ENCODE peak calls at places on chromosomes 3 and 15, in five cellular contexts. L is upper lobe of right lung, M is endothelial cell, P is astrocyte of the cerebellum, U is RWPE1. Q is an unnamed sample.

GRCh38 chr3:134601539-134602439 is 49.0 kb downstream of the KY start:
- DNase-seq in L (no peak), M (peak), P (no peak), U (no peak), Q (no peak)

GRCh38 chr15:37824717-37825382 is 109.6 kb upstream of the TMCO5A start:
- DNase-seq in L (no peak), M (no peak), P (peak), U (peak), Q (no peak)

GRCh38 chr3:125202197-125202596 is 10.4 kb downstream of the SLC12A8 start:
- DNase-seq in L (no peak), M (no peak), P (no peak), U (no peak), Q (no peak)

GRCh38 chr15:75131269-75131643 is 70.4 kb upstream of the C15orf39 start:
- DNase-seq in L (no peak), M (no peak), P (no peak), U (no peak), Q (no peak)

GRCh38 chr3:16060358-16060852 is 114.1 kb upstream of the GALNT15 start:
- DNase-seq in L (no peak), M (peak), P (peak), U (peak), Q (no peak)

GRCh38 chr15:68817304-68818087 is 3.2 kb downstream of the ANP32A start:
- DNase-seq in L (peak), M (peak), P (no peak), U (peak), Q (no peak)

GRCh38 chr15:94081829-94082228 is 149.5 kb upstream of the MCTP2 start:
- DNase-seq in L (no peak), M (no peak), P (no peak), U (no peak), Q (no peak)

GRCh38 chr3:139456391-139456790 is 19.9 kb downstream of the RBP2 start:
- DNase-seq in L (no peak), M (no peak), P (no peak), U (no peak), Q (no peak)

GRCh38 chr3:45109736-45110135 is 36.4 kb downstream of the CDCP1 start:
- DNase-seq in L (no peak), M (no peak), P (no peak), U (no peak), Q (no peak)

GRCh38 chr3:8441969-8442559 is 59.6 kb upstream of the LMCD1 start:
- DNase-seq in L (no peak), M (peak), P (peak), U (peak), Q (peak)

GRCh38 chr3:4826237-4827100 is 152.8 kb upstream of the BHLHE40 start:
- DNase-seq in L (peak), M (no peak), P (no peak), U (peak), Q (no peak)

GRCh38 chr15:101105059-101105851 is 146.6 kb downstream of the CHSY1 start:
- DNase-seq in L (no peak), M (no peak), P (no peak), U (no peak), Q (no peak)

GRCh38 chr15:60374628-60375081 is 23.1 kb downstream of the ANXA2 start:
- DNase-seq in L (peak), M (no peak), P (peak), U (peak), Q (no peak)

GRCh38 chr3:187336322-187336721 is 31.9 kb upstream of the RTP4 start:
- DNase-seq in L (no peak), M (no peak), P (no peak), U (no peak), Q (no peak)

GRCh38 chr3:56783644-56784451 is 17.9 kb downstream of the ARHGEF3 start:
- DNase-seq in L (no peak), M (no peak), P (peak), U (peak), Q (no peak)

GRCh38 chr3:43034200-43034599 is 55.1 kb downstream of the GASK1A start:
- DNase-seq in L (no peak), M (no peak), P (no peak), U (no peak), Q (no peak)

GRCh38 chr3:132536442-132537153 is 60.5 kb upstream of the ACKR4 start:
- DNase-seq in L (no peak), M (no peak), P (no peak), U (no peak), Q (no peak)

GRCh38 chr3:146796078-146796477 is 190.9 kb upstream of the PLSCR5 start:
- DNase-seq in L (no peak), M (no peak), P (no peak), U (no peak), Q (no peak)

GRCh38 chr3:79257811-79258210 is 510.0 kb downstream of the ROBO1 start:
- DNase-seq in L (no peak), M (no peak), P (no peak), U (no peak), Q (no peak)

GRCh38 chr3:62319570-62320243 is 53.6 kb downstream of the FEZF2 start:
- DNase-seq in L (no peak), M (no peak), P (no peak), U (no peak), Q (no peak)

GRCh38 chr3:18080198-18080689 is 337.8 kb upstream of the TBC1D5 start:
- DNase-seq in L (no peak), M (no peak), P (peak), U (no peak), Q (no peak)

GRCh38 chr15:78037328-78037727 is 40.2 kb downstream of the TBC1D2B start:
- DNase-seq in L (no peak), M (no peak), P (no peak), U (no peak), Q (no peak)

GRCh38 chr15:63156708-63157065 is 590 bp downstream of the RPS27L start:
- DNase-seq in L (no peak), M (no peak), P (no peak), U (peak), Q (no peak)

GRCh38 chr3:4688411-4688810 is 195.3 kb downstream of the ITPR1 start:
- DNase-seq in L (no peak), M (no peak), P (no peak), U (no peak), Q (no peak)

GRCh38 chr15:67225336-67225735 is 29.1 kb downstream of the AAGAB start:
- DNase-seq in L (no peak), M (no peak), P (no peak), U (peak), Q (no peak)

GRCh38 chr3:132973441-132973840 is 64.8 kb upstream of the TMEM108 start:
- DNase-seq in L (no peak), M (no peak), P (no peak), U (no peak), Q (no peak)

GRCh38 chr3:141876381-141876890 is at the start of gene ATP1B3:
- DNase-seq in L (peak), M (peak), P (no peak), U (peak), Q (no peak)

GRCh38 chr3:57036952-57037351 is 23.5 kb upstream of the SPATA12 start:
- DNase-seq in L (no peak), M (no peak), P (no peak), U (no peak), Q (no peak)

GRCh38 chr15:78934063-78935023 is 10.5 kb downstream of the CTSH start:
- DNase-seq in L (peak), M (no peak), P (peak), U (no peak), Q (no peak)

GRCh38 chr3:179189764-179190163 is 41.6 kb downstream of the PIK3CA start:
- DNase-seq in L (no peak), M (no peak), P (no peak), U (no peak), Q (no peak)

GRCh38 chr3:10999516-10999915 is 7.0 kb downstream of the SLC6A1 start:
- DNase-seq in L (no peak), M (no peak), P (no peak), U (no peak), Q (no peak)

GRCh38 chr3:66885326-66886000 is 112.6 kb upstream of the KBTBD8 start:
- DNase-seq in L (no peak), M (no peak), P (no peak), U (peak), Q (no peak)

GRCh38 chr3:111621535-111621934 is 26.4 kb upstream of the ZBED2 start:
- DNase-seq in L (peak), M (peak), P (no peak), U (no peak), Q (no peak)

GRCh38 chr15:38217181-38217580 is 35.5 kb upstream of the SPRED1 start:
- DNase-seq in L (no peak), M (no peak), P (peak), U (peak), Q (no peak)

GRCh38 chr3:49867871-49868321 is 1.8 kb downstream of the CAMKV start:
- DNase-seq in L (no peak), M (peak), P (peak), U (no peak), Q (no peak)

GRCh38 chr3:129087138-129087702 is 26.6 kb downstream of the GP9 start:
- DNase-seq in L (no peak), M (no peak), P (no peak), U (peak), Q (no peak)

GRCh38 chr15:98997312-98997711 is 10.3 kb downstream of the PGPEP1L start:
- DNase-seq in L (no peak), M (no peak), P (no peak), U (no peak), Q (no peak)

GRCh38 chr15:98996619-98997018 is 11.0 kb downstream of the PGPEP1L start:
- DNase-seq in L (no peak), M (no peak), P (no peak), U (peak), Q (no peak)

GRCh38 chr15:98999233-98999632 is 8.4 kb downstream of the PGPEP1L start:
- DNase-seq in L (no peak), M (no peak), P (no peak), U (no peak), Q (no peak)

GRCh38 chr15:98996169-98996568 is 11.4 kb downstream of the PGPEP1L start:
- DNase-seq in L (no peak), M (no peak), P (no peak), U (no peak), Q (no peak)

DNA sequence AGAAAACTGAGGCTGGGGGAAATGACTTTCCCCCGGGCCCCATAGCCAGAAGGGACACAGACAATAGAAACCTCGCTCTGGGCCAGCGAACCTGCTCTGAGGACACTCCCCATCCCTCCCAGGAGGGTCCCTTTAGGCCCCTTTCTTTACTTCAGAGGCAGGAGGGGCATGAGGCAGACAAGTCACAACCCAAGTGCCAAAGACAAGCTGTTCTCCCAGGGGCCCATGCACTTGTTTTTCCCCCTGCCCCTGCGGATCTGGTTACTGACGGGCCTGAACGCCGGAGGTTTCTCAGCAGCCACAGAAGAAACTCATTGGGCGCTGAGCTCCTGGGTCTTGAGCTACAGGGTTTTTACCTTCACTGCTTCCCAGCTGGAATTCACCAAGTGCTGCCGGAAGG is 9.8 kb downstream of the PGPEP1L start:
- DNase-seq in L (no peak), M (no peak), P (no peak), U (no peak), Q (no peak)
- TF ChIP-seq CTCF in L (no peak), M (no peak), P (no peak), U (no peak), Q (no peak)

GRCh38 chr3:9744162-9744561 is 5.6 kb upstream of the OGG1 start:
- DNase-seq in L (no peak), M (no peak), P (no peak), U (no peak), Q (no peak)

GRCh38 chr3:9747267-9747666 is 2.5 kb upstream of the OGG1 start:
- DNase-seq in L (no peak), M (no peak), P (no peak), U (no peak), Q (no peak)

GRCh38 chr3:9745521-9745920 is 4.2 kb upstream of the OGG1 start:
- DNase-seq in L (no peak), M (no peak), P (no peak), U (no peak), Q (no peak)

GRCh38 chr3:9743548-9743947 is 6.2 kb upstream of the OGG1 start:
- DNase-seq in L (no peak), M (no peak), P (no peak), U (no peak), Q (no peak)

DNA sequence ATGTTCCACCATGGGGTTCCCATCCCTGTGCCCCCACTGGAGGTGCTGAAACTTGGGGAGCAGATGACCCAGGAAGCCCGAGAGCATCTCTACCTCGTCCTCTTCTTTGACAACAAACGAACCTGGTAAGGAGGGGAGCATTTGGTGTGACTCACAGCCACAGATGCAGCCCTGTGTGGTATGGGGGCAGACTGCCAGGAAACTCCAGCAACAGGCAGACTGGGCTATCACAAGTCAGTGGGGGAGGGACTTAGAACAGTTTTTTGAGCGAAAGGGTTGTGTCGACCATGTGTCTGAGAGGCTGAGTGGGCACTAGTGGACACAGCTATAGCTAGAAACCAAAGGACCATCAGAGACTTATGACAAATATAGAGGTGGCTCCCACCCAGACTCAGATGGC is 3.4 kb upstream of the OGG1 start:
- DNase-seq in L (no peak), M (no peak), P (peak), U (no peak), Q (no peak)
- TF ChIP-seq CTCF in L (no peak), M (no peak), P (no peak), U (no peak), Q (no peak)

GRCh38 chr3:131277836-131278497 is 103.6 kb upstream of the NUDT16 start:
- DNase-seq in L (no peak), M (no peak), P (peak), U (no peak), Q (no peak)
- TF ChIP-seq CTCF in L (no peak), M (no peak), P (no peak), U (no peak), Q (no peak)

GRCh38 chr15:88905576-88905975 is 7.6 kb downstream of the MFGE8 start:
- DNase-seq in L (peak), M (no peak), P (no peak), U (no peak), Q (no peak)

GRCh38 chr15:88906130-88906529 is 7.0 kb downstream of the MFGE8 start:
- DNase-seq in L (no peak), M (no peak), P (no peak), U (no peak), Q (no peak)

GRCh38 chr15:88906551-88906950 is 6.6 kb downstream of the MFGE8 start:
- DNase-seq in L (peak), M (no peak), P (no peak), U (no peak), Q (no peak)

GRCh38 chr15:88908123-88908522 is 5.1 kb downstream of the MFGE8 start:
- DNase-seq in L (peak), M (no peak), P (no peak), U (no peak), Q (no peak)

DNA sequence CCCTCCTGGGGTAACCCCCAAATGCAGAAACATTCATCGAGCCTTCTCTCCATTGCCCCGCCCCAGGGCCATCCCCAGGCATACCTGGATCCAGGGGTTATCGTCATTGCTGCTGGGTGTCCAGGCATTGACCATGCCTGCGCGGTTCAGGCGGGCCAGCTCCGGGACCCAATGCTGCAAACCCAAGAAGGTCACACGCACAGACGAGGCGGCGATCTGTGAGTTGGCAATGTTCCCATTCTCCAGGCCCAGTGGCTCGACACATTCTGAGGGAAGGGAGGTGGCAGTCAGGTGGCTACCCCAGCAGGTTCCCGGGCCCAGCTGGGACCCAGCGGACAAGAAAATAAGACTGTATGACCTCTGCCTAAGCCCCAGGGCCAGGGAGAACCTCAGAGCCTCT is 6.1 kb downstream of the MFGE8 start:
- DNase-seq in L (peak), M (no peak), P (no peak), U (no peak), Q (no peak)
- TF ChIP-seq CTCF in L (no peak), M (no peak), P (no peak), U (no peak), Q (no peak)

GRCh38 chr3:190862209-190863118 is at the start of gene GMNC:
- DNase-seq in L (peak), M (peak), P (no peak), U (peak), Q (no peak)

GRCh38 chr3:190864002-190864401 is 1.5 kb upstream of the GMNC start:
- DNase-seq in L (no peak), M (no peak), P (no peak), U (no peak), Q (no peak)

GRCh38 chr3:190863119-190863465 is 598 bp upstream of the GMNC start:
- DNase-seq in L (no peak), M (no peak), P (no peak), U (no peak), Q (no peak)

GRCh38 chr3:190865419-190865818 is 2.9 kb upstream of the GMNC start:
- DNase-seq in L (no peak), M (no peak), P (no peak), U (no peak), Q (no peak)

GRCh38 chr3:190865828-190866227 is 3.3 kb upstream of the GMNC start:
- DNase-seq in L (no peak), M (no peak), P (no peak), U (peak), Q (no peak)
- TF ChIP-seq CTCF in L (no peak), M (peak), P (no peak), U (no peak), Q (no peak)

DNA sequence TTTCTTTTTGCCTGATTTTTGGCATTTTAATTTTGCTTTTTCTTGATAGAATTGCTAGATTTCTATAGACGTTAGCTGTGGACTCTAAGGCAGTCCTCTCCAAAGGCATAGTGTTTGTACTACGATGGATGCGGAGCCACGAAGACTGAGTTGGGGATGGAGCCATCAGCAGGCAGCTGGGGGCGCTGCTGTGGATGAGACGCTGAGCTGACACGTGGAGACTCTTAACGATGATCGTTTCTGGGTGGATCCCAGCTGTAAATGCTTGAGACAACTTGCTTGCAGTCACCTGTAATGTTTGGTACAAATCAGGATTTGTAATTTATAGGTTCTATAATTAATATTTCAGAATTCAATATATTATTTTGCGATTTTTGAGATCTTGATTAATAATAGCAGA is 13.3 kb upstream of the PPP1R2 start:
- DNase-seq in L (no peak), M (peak), P (no peak), U (no peak), Q (no peak)
- TF ChIP-seq CTCF in L (peak), M (no peak), P (peak), U (no peak), Q (peak)

DNA sequence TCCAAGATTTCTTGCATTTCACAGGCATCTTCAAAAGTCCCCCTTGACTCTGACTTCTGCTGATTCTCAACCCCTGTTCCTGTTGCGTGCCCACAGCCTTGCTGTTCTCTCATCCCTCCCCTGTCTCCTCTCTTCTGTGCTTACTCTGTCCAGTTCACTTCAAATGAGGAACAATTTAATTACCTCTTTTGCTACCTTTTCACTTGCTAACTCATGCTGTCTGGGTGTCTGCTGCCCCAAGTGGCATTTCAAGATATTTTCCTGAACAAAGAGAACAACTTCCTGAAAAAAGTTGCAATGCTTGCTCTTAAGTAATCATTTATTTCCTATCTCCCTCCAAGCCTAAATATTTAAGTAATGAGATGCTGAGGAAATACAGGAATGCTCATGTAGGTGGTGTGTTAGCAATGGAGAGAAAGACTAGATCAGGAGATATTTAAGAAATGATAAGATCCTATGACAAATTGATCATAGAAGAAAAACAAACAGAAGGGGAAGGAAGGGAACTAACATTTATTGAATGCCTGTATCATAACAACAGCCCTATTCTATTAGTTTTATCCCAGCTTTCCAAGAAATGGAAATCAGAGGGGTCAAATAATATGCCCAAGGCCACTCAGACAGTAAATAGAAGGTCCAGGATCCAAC is 42.2 kb downstream of the SV2B start:
- DNase-seq in L (no peak), M (no peak), P (no peak), U (peak), Q (no peak)
- TF ChIP-seq CTCF in L (peak), M (peak), P (peak), U (peak), Q (peak)

GRCh38 chr3:148727242-148727641 is 29.5 kb downstream of the AGTR1 start:
- DNase-seq in L (no peak), M (peak), P (no peak), U (peak), Q (no peak)
- TF ChIP-seq CTCF in L (peak), M (peak), P (peak), U (no peak), Q (peak)